ENCODE peak calls at places on chromosomes 2 and 18, in eight cellular contexts. One of them, this sample, is unnamed.

GRCh38 chr2:84443477-84443876 is 15.6 kb downstream of the SUCLG1 start:
- DNase-seq in MG63: no peak
- DNase-seq in NCI-H1092: no peak
- DNase-seq in fibroblast of gingiva: no peak
- DNase-seq in stimulated activated CD8-positive, alpha-beta memory T cell treated with anti-CD3 and anti-CD28 coated beads, Interleukin-15, amount 100 ng/mL, for 24 hours: no peak
- DNase-seq in heart left ventricle: no peak
- DNase-seq in neuronal stem cell: no peak
- DNase-seq in WTC11: no peak
- DNase-seq in this sample: no peak

GRCh38 chr2:172993924-172994717 is 81.5 kb upstream of the MAP3K20 start:
- DNase-seq in NCI-H1092: no peak
- DNase-seq in neuronal stem cell: no peak
- DNase-seq in stimulated activated CD8-positive, alpha-beta memory T cell treated with anti-CD3 and anti-CD28 coated beads, Interleukin-15, amount 100 ng/mL, for 24 hours: no peak
- DNase-seq in fibroblast of gingiva: no peak
- DNase-seq in MG63: no peak
- DNase-seq in WTC11: no peak
- DNase-seq in heart left ventricle: no peak
- DNase-seq in this sample: no peak

GRCh38 chr18:22412502-22412901 is 5.2 kb downstream of the CTAGE1 start:
- DNase-seq in heart left ventricle: no peak
- DNase-seq in MG63: no peak
- DNase-seq in WTC11: no peak
- DNase-seq in stimulated activated CD8-positive, alpha-beta memory T cell treated with anti-CD3 and anti-CD28 coated beads, Interleukin-15, amount 100 ng/mL, for 24 hours: no peak
- DNase-seq in NCI-H1092: no peak
- DNase-seq in neuronal stem cell: no peak
- DNase-seq in fibroblast of gingiva: peak; percentile 30
- DNase-seq in this sample: no peak

GRCh38 chr2:42248846-42249245 is 79.7 kb downstream of the EML4 start:
- DNase-seq in NCI-H1092: no peak
- DNase-seq in neuronal stem cell: no peak
- DNase-seq in stimulated activated CD8-positive, alpha-beta memory T cell treated with anti-CD3 and anti-CD28 coated beads, Interleukin-15, amount 100 ng/mL, for 24 hours: no peak
- DNase-seq in MG63: no peak
- DNase-seq in heart left ventricle: no peak
- DNase-seq in WTC11: no peak
- DNase-seq in fibroblast of gingiva: no peak
- DNase-seq in this sample: no peak

GRCh38 chr2:240399419-240400318 is 35.8 kb upstream of the GPC1 start:
- DNase-seq in neuronal stem cell: no peak
- DNase-seq in heart left ventricle: no peak
- DNase-seq in stimulated activated CD8-positive, alpha-beta memory T cell treated with anti-CD3 and anti-CD28 coated beads, Interleukin-15, amount 100 ng/mL, for 24 hours: no peak
- DNase-seq in MG63: no peak
- DNase-seq in WTC11: no peak
- DNase-seq in fibroblast of gingiva: no peak
- DNase-seq in NCI-H1092: no peak
- DNase-seq in this sample: peak; percentile 10

GRCh38 chr18:25256439-25256838 is 95.5 kb downstream of the ZNF521 start:
- DNase-seq in WTC11: no peak
- DNase-seq in heart left ventricle: no peak
- DNase-seq in neuronal stem cell: no peak
- DNase-seq in stimulated activated CD8-positive, alpha-beta memory T cell treated with anti-CD3 and anti-CD28 coated beads, Interleukin-15, amount 100 ng/mL, for 24 hours: no peak
- DNase-seq in MG63: no peak
- DNase-seq in fibroblast of gingiva: no peak
- DNase-seq in NCI-H1092: no peak
- DNase-seq in this sample: no peak

GRCh38 chr2:174614261-174614660 is 16.7 kb upstream of the WIPF1 start:
- DNase-seq in WTC11: no peak
- DNase-seq in stimulated activated CD8-positive, alpha-beta memory T cell treated with anti-CD3 and anti-CD28 coated beads, Interleukin-15, amount 100 ng/mL, for 24 hours: no peak
- DNase-seq in MG63: peak; percentile 25
- DNase-seq in fibroblast of gingiva: peak; percentile 82
- DNase-seq in NCI-H1092: no peak
- DNase-seq in neuronal stem cell: no peak
- DNase-seq in heart left ventricle: no peak
- DNase-seq in this sample: no peak

GRCh38 chr2:9983413-9984216 is 32.1 kb downstream of the GRHL1 start:
- DNase-seq in heart left ventricle: no peak
- DNase-seq in NCI-H1092: no peak
- DNase-seq in MG63: no peak
- DNase-seq in fibroblast of gingiva: peak; percentile 31
- DNase-seq in neuronal stem cell: no peak
- DNase-seq in stimulated activated CD8-positive, alpha-beta memory T cell treated with anti-CD3 and anti-CD28 coated beads, Interleukin-15, amount 100 ng/mL, for 24 hours: no peak
- DNase-seq in WTC11: no peak
- DNase-seq in this sample: no peak

GRCh38 chr2:239778861-239779591 is 246.1 kb downstream of the NDUFA10 start:
- DNase-seq in heart left ventricle: no peak
- DNase-seq in fibroblast of gingiva: no peak
- DNase-seq in neuronal stem cell: no peak
- DNase-seq in NCI-H1092: no peak
- DNase-seq in MG63: no peak
- DNase-seq in stimulated activated CD8-positive, alpha-beta memory T cell treated with anti-CD3 and anti-CD28 coated beads, Interleukin-15, amount 100 ng/mL, for 24 hours: no peak
- DNase-seq in WTC11: no peak
- DNase-seq in this sample: no peak

GRCh38 chr2:31083204-31083993 is 54.8 kb downstream of the GALNT14 start:
- DNase-seq in stimulated activated CD8-positive, alpha-beta memory T cell treated with anti-CD3 and anti-CD28 coated beads, Interleukin-15, amount 100 ng/mL, for 24 hours: no peak
- DNase-seq in fibroblast of gingiva: no peak
- DNase-seq in neuronal stem cell: no peak
- DNase-seq in NCI-H1092: no peak
- DNase-seq in heart left ventricle: no peak
- DNase-seq in MG63: no peak
- DNase-seq in WTC11: no peak
- DNase-seq in this sample: no peak

GRCh38 chr18:9181275-9181674 is 44.7 kb downstream of the ANKRD12 start:
- DNase-seq in heart left ventricle: no peak
- DNase-seq in NCI-H1092: no peak
- DNase-seq in fibroblast of gingiva: no peak
- DNase-seq in neuronal stem cell: no peak
- DNase-seq in WTC11: no peak
- DNase-seq in stimulated activated CD8-positive, alpha-beta memory T cell treated with anti-CD3 and anti-CD28 coated beads, Interleukin-15, amount 100 ng/mL, for 24 hours: no peak
- DNase-seq in MG63: no peak
- DNase-seq in this sample: no peak

GRCh38 chr2:219461669-219462068 is 27.0 kb downstream of the SPEG start:
- DNase-seq in MG63: no peak
- DNase-seq in WTC11: peak; percentile 10
- DNase-seq in NCI-H1092: no peak
- DNase-seq in neuronal stem cell: no peak
- DNase-seq in heart left ventricle: peak; percentile 54
- DNase-seq in fibroblast of gingiva: no peak
- DNase-seq in stimulated activated CD8-positive, alpha-beta memory T cell treated with anti-CD3 and anti-CD28 coated beads, Interleukin-15, amount 100 ng/mL, for 24 hours: no peak
- DNase-seq in this sample: no peak

GRCh38 chr2:133530645-133531044 is 37.6 kb downstream of the NCKAP5 start:
- DNase-seq in MG63: no peak
- DNase-seq in heart left ventricle: no peak
- DNase-seq in neuronal stem cell: no peak
- DNase-seq in fibroblast of gingiva: no peak
- DNase-seq in stimulated activated CD8-positive, alpha-beta memory T cell treated with anti-CD3 and anti-CD28 coated beads, Interleukin-15, amount 100 ng/mL, for 24 hours: no peak
- DNase-seq in NCI-H1092: no peak
- DNase-seq in WTC11: no peak
- DNase-seq in this sample: no peak

GRCh38 chr18:49632588-49632987 is 70.7 kb downstream of the LIPG start:
- DNase-seq in fibroblast of gingiva: no peak
- DNase-seq in MG63: no peak
- DNase-seq in heart left ventricle: no peak
- DNase-seq in neuronal stem cell: no peak
- DNase-seq in NCI-H1092: no peak
- DNase-seq in WTC11: no peak
- DNase-seq in stimulated activated CD8-positive, alpha-beta memory T cell treated with anti-CD3 and anti-CD28 coated beads, Interleukin-15, amount 100 ng/mL, for 24 hours: no peak
- DNase-seq in this sample: no peak

GRCh38 chr2:230723363-230723762 is 10.7 kb downstream of the CAB39 start:
- DNase-seq in WTC11: no peak
- DNase-seq in MG63: no peak
- DNase-seq in neuronal stem cell: no peak
- DNase-seq in fibroblast of gingiva: no peak
- DNase-seq in NCI-H1092: no peak
- DNase-seq in stimulated activated CD8-positive, alpha-beta memory T cell treated with anti-CD3 and anti-CD28 coated beads, Interleukin-15, amount 100 ng/mL, for 24 hours: no peak
- DNase-seq in heart left ventricle: no peak
- DNase-seq in this sample: no peak

GRCh38 chr2:131092409-131093065 is 723 bp downstream of the FAM168B start:
- DNase-seq in stimulated activated CD8-positive, alpha-beta memory T cell treated with anti-CD3 and anti-CD28 coated beads, Interleukin-15, amount 100 ng/mL, for 24 hours: no peak
- DNase-seq in WTC11: no peak
- DNase-seq in heart left ventricle: no peak
- DNase-seq in neuronal stem cell: no peak
- DNase-seq in NCI-H1092: no peak
- DNase-seq in MG63: no peak
- DNase-seq in fibroblast of gingiva: no peak
- DNase-seq in this sample: no peak